ENCODE peak calls at places on chromosomes 13 and 19, in nine cellular contexts. G is lower leg skin; H is activated CD4-positive, alpha-beta T cell treated with anti-CD3 and anti-CD28 coated beads for 24 hours; C is A549; R is Calu3; B is T-helper 1 cell; A is effector memory CD4-positive, alpha-beta T cell; P is hepatic stellate cell; S is heart right ventricle. E is an unnamed sample.

GRCh38 chr13:60619461-60619860 is 222.4 kb downstream of the TDRD3 start:
- DNase-seq in P (no peak), H (no peak), G (no peak), B (no peak), A (no peak), R (no peak), S (no peak), C (no peak), E (no peak)

GRCh38 chr13:97174638-97175037 is 47.5 kb upstream of the MBNL2 start:
- DNase-seq in A (no peak), P (peak), R (no peak), B (no peak), G (no peak), C (no peak), S (no peak), H (no peak), E (no peak)

GRCh38 chr13:111143875-111144540 is 28.9 kb downstream of the ARHGEF7 start:
- DNase-seq in H (no peak), R (no peak), A (no peak), C (no peak), G (no peak), S (no peak), B (no peak), P (peak), E (no peak)

GRCh38 chr13:37109080-37109678 is 3.7 kb upstream of the CSNK1A1L start:
- DNase-seq in C (peak), G (no peak), H (no peak), B (no peak), A (no peak), P (peak), S (peak), R (peak), E (peak)

GRCh38 chr19:32558607-32559228 is 22.3 kb upstream of the PDCD5 start:
- DNase-seq in R (no peak), S (no peak), B (no peak), A (no peak), P (no peak), C (no peak), G (peak), H (no peak), E (no peak)

GRCh38 chr19:29841209-29841558 is 29.4 kb downstream of the CCNE1 start:
- DNase-seq in S (no peak), G (no peak), B (no peak), R (no peak), C (peak), A (no peak), P (peak), H (no peak), E (peak)

GRCh38 chr13:20197361-20197834 is 4.7 kb upstream of the GJB2 start:
- DNase-seq in H (no peak), R (no peak), S (no peak), B (no peak), P (peak), A (no peak), C (peak), G (no peak), E (peak)

GRCh38 chr13:110348751-110349150 is 41.7 kb downstream of the COL4A2 start:
- DNase-seq in C (no peak), H (no peak), R (no peak), S (no peak), A (no peak), B (no peak), G (no peak), P (no peak), E (no peak)

GRCh38 chr13:68056816-68057710 is 826.9 kb upstream of the PCDH9 start:
- DNase-seq in G (no peak), C (peak), H (no peak), B (no peak), R (no peak), S (no peak), A (no peak), P (peak), E (no peak)

GRCh38 chr19:15124572-15125231 is 17.5 kb downstream of the SYDE1 start:
- DNase-seq in B (no peak), P (no peak), R (peak), S (no peak), G (peak), A (no peak), C (no peak), H (no peak), E (no peak)

GRCh38 chr13:105083986-105084385 is 1451.5 kb downstream of the EFNB2 start:
- DNase-seq in R (no peak), P (no peak), G (no peak), B (no peak), H (no peak), S (no peak), A (no peak), C (no peak), E (no peak)

GRCh38 chr13:33678906-33679657 is 138.9 kb upstream of the RFC3 start:
- DNase-seq in R (peak), P (no peak), G (peak), H (peak), B (no peak), C (peak), S (peak), A (peak), E (no peak)

GRCh38 chr13:53382008-53382407 is 353.4 kb downstream of the OLFM4 start:
- DNase-seq in C (no peak), H (no peak), P (no peak), G (no peak), R (no peak), B (no peak), A (no peak), S (no peak), E (no peak)

GRCh38 chr19:13160557-13160956 is 10.3 kb downstream of the IER2 start:
- DNase-seq in S (no peak), H (no peak), B (no peak), G (no peak), R (no peak), A (no peak), P (peak), C (peak), E (no peak)

GRCh38 chr13:51148223-51148951 is 37.3 kb upstream of the C13orf42 start:
- DNase-seq in R (no peak), P (no peak), C (no peak), B (no peak), S (no peak), G (no peak), H (no peak), A (no peak), E (no peak)

GRCh38 chr19:45050036-45050435 is 11.2 kb downstream of the CLASRP start:
- DNase-seq in G (no peak), C (no peak), R (no peak), B (no peak), P (no peak), A (no peak), H (no peak), S (no peak), E (no peak)

GRCh38 chr13:49711218-49711863 is 20.1 kb upstream of the EBPL start:
- DNase-seq in B (no peak), S (no peak), H (no peak), G (no peak), A (no peak), R (no peak), P (peak), C (peak), E (no peak)

GRCh38 chr19:50311723-50312635 is 17.2 kb downstream of the KCNC3 start:
- DNase-seq in A (no peak), H (no peak), C (peak), P (no peak), R (no peak), S (no peak), G (no peak), B (no peak), E (peak)

GRCh38 chr19:48569814-48570213 is 17.8 kb downstream of the SULT2B1 start:
- DNase-seq in G (no peak), R (no peak), H (no peak), C (no peak), P (no peak), S (no peak), B (no peak), A (no peak), E (no peak)